ENCODE peak calls at places on chromosomes 5 and 9, in seven cellular contexts. R, L, A, E, G, P and Z are unnamed samples. For H3K9me3, the result is how much of the 10 kb centered on the place peaks cover.

GRCh38 chr5:139378941-139379361 is 4.1 kb downstream of the SLC23A1 start:
- DNase-seq in G (peak), A (no peak), L (no peak), E (no peak), R (no peak), P (peak), Z (no peak)

GRCh38 chr5:139982157-139982974 is 60.7 kb downstream of the NRG2 start:
- DNase-seq in G (peak), E (peak), L (no peak), A (no peak), R (no peak), P (peak), Z (no peak)

GRCh38 chr5:122150128-122150685 is 20.9 kb downstream of the ZNF474 start:
- DNase-seq in P (no peak), L (no peak), E (no peak), G (no peak), R (peak), A (no peak), Z (no peak)

GRCh38 chr5:74940782-74941363 is 74.7 kb upstream of the FAM169A start:
- DNase-seq in R (no peak), L (no peak), A (no peak), P (no peak), E (no peak), G (no peak), Z (no peak)

GRCh38 chr9:76136986-76137385 is 246.5 kb downstream of the PCSK5 start:
- DNase-seq in L (peak), P (no peak), G (no peak), E (no peak), R (no peak), A (peak), Z (no peak)

GRCh38 chr5:113336975-113337374 is 97.8 kb downstream of the TSSK1B start:
- DNase-seq in G (no peak), E (no peak), R (no peak), P (no peak), L (peak), A (peak), Z (no peak)

GRCh38 chr5:52073993-52074689 is 690.9 kb downstream of the ISL1 start:
- DNase-seq in R (no peak), L (no peak), E (no peak), P (no peak), A (no peak), G (no peak), Z (no peak)

GRCh38 chr9:82930116-82930515 is 132.8 kb downstream of the RASEF start:
- DNase-seq in G (no peak), E (no peak), R (no peak), A (no peak), P (no peak), L (no peak), Z (no peak)

GRCh38 chr9:106860731-106861584 is 2.0 kb upstream of the ZNF462 start:
- DNase-seq in G (peak), E (no peak), R (no peak), L (no peak), P (peak), A (no peak), Z (peak)

GRCh38 chr9:132020845-132021510 is 58.7 kb downstream of the MED27 start:
- DNase-seq in G (no peak), A (no peak), R (no peak), L (no peak), E (no peak), P (no peak), Z (no peak)

GRCh38 chr9:137030528-137030927 is 1.4 kb downstream of the FUT7 start:
- DNase-seq in G (no peak), L (no peak), P (no peak), R (no peak), E (peak), A (no peak), Z (no peak)
- TF ChIP-seq POLR2A in G (no peak), L (no peak), P (no peak), R (no peak), E (no peak), A (no peak), Z (no peak)

GRCh38 chr9:35495984-35496383 is 6.1 kb downstream of the RUSC2 start:
- DNase-seq in G (no peak), A (no peak), R (no peak), E (no peak), P (no peak), L (no peak), Z (no peak)

GRCh38 chr9:35500130-35500748 is 10.3 kb downstream of the RUSC2 start:
- DNase-seq in R (no peak), P (no peak), L (no peak), E (no peak), G (no peak), A (no peak), Z (no peak)

GRCh38 chr9:35499701-35500030 is 9.8 kb downstream of the RUSC2 start:
- DNase-seq in G (no peak), A (no peak), R (no peak), E (no peak), P (no peak), L (no peak), Z (no peak)

GRCh38 chr9:35501941-35502340 is 12.0 kb downstream of the RUSC2 start:
- DNase-seq in G (no peak), L (no peak), A (no peak), R (peak), P (no peak), E (no peak), Z (no peak)

GRCh38 chr9:35499029-35499700 is 9.3 kb downstream of the RUSC2 start:
- DNase-seq in R (no peak), A (no peak), L (no peak), P (no peak), G (no peak), E (no peak), Z (no peak)
- H3K9me3 ChIP-seq in R (under half), A (under half), L (under half), P (under half), G (under half), E (under half), Z (under half)

DNA sequence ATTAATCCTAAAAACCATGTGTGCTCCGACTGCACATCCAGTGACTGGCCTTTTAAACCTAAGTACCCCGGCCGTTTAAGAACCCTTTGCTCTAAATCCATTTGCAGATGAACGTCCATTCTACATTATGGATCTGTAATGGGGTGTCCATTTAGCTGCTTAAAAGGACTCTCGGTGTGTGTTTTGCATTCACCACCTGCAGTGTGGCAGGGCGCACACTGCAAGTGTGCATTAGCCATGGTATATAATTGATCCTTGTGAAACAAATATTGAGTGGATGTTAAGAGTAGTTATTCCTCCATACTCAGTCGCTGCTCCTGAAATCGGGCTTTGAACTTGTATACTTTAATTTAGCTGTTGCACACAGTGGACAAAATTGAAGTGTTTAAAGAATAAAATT is 190.1 kb upstream of the WWC1 start:
- DNase-seq in E (no peak), A (no peak), L (no peak), P (no peak), G (no peak), R (no peak), Z (no peak)
- TF ChIP-seq EP300 in E (no peak), A (no peak), L (no peak), P (no peak), G (no peak), R (no peak), Z (no peak)

GRCh38 chr5:65624025-65624569 is at the start of gene TRIM23:
- DNase-seq in E (peak), L (peak), R (peak), G (peak), A (peak), P (peak), Z (peak)
- TF ChIP-seq POLR2A in E (no peak), L (peak), R (no peak), G (peak), A (peak), P (peak), Z (no peak)

GRCh38 chr5:3201941-3202340 is 393.7 kb upstream of the IRX1 start:
- DNase-seq in P (no peak), G (no peak), E (no peak), R (no peak), L (no peak), A (no peak), Z (no peak)

GRCh38 chr5:3200356-3200755 is 395.3 kb upstream of the IRX1 start:
- DNase-seq in P (no peak), A (no peak), E (no peak), R (no peak), G (no peak), L (no peak), Z (no peak)

GRCh38 chr5:3201121-3201520 is 394.5 kb upstream of the IRX1 start:
- DNase-seq in R (no peak), L (no peak), P (no peak), A (no peak), G (no peak), E (no peak), Z (no peak)

GRCh38 chr5:3197699-3198098 is 397.9 kb upstream of the IRX1 start:
- DNase-seq in L (no peak), E (no peak), A (no peak), P (no peak), R (no peak), G (no peak), Z (no peak)

DNA sequence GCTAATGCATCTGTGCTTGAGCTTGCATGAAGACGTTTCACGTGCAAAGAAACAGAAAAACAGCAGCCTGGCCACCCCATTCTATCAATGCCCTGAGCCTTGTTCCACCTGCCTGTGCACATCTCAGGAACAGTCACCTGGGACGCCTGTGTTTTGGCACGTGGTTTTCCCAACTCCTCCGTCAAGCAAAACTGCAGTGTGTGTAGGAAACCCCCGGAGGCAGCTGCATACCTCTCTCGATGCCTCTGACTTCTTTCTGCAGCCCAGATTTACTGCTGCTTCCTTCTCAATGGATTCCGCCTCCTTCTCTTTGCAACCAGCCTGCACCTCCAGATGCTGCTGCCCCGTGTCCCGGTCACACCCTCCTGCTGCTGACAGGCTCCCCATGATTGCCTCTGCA is 395.7 kb upstream of the IRX1 start:
- DNase-seq in E (no peak), L (no peak), A (no peak), R (no peak), G (no peak), P (no peak), Z (no peak)
- H3K9me3 ChIP-seq in E (under half), L (under half), A (under half), R (under half), G (under half), P (under half), Z (under half)

DNA sequence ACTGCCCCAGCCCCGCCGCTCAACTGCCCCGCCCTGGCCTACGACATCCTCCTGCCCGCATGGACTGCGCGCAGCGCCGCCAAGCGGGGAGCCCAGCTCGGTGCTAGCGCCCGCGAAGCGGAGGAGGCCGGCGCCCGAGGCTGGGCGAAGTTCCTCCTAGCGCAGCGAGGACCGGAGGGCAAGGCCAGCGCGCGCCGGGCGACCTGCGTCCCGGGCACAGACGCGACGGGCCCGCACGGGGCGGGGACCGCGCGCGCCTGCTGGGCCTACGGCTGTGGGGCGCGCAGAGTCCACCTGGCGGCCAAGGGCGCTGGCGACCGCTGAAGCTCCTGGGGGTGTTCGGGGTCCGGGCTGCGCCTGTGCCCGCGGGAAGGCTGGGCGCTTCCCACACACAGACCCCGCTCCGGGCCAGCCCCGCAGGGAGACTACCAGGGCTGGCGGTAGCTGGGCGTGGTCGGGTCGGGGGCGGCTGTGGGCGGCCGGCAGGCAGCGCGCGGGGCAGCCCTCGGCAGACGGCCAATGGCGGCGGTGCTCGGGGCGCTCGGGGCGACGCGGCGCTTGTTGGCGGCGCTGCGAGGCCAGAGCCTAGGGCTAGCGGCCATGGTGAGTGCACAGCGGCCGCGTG is at the start of gene PCBD2:
- DNase-seq in L (peak), G (peak), R (peak), P (peak), E (peak), A (peak), Z (peak)
- TF ChIP-seq EP300 in L (no peak), G (no peak), R (no peak), P (no peak), E (no peak), A (no peak), Z (peak)

GRCh38 chr5:157148734-157149615 is 6.3 kb upstream of the MED7 start:
- DNase-seq in P (peak), E (peak), A (peak), L (peak), G (peak), R (no peak), Z (peak)

GRCh38 chr5:157155297-157155696 is 10.8 kb downstream of the GARIN3 start:
- DNase-seq in P (no peak), A (no peak), L (no peak), G (no peak), R (no peak), E (no peak), Z (no peak)

GRCh38 chr5:157150995-157151394 is 8.3 kb upstream of the MED7 start:
- DNase-seq in L (no peak), E (no peak), A (no peak), P (no peak), R (peak), G (no peak), Z (no peak)
- TF ChIP-seq POLR2A in L (no peak), E (no peak), A (no peak), P (no peak), R (no peak), G (no peak), Z (no peak)

GRCh38 chr5:114702731-114703130 is 340.9 kb downstream of the KCNN2 start:
- DNase-seq in L (no peak), A (no peak), R (no peak), G (no peak), P (no peak), E (no peak), Z (no peak)

GRCh38 chr5:114700823-114701222 is 339.0 kb downstream of the KCNN2 start:
- DNase-seq in P (no peak), L (no peak), A (no peak), E (no peak), G (no peak), R (no peak), Z (no peak)

GRCh38 chr5:114702111-114702510 is 340.2 kb downstream of the KCNN2 start:
- DNase-seq in E (no peak), G (no peak), R (no peak), L (no peak), A (no peak), P (no peak), Z (no peak)
- H3K9me3 ChIP-seq in E (under half), G (under half), R (under half), L (under half), A (under half), P (under half), Z (under half)

GRCh38 chr5:68449380-68449779 is 233.8 kb downstream of the PIK3R1 start:
- DNase-seq in L (no peak), G (no peak), R (no peak), P (no peak), E (no peak), A (no peak), Z (no peak)

GRCh38 chr5:68450245-68450852 is 234.8 kb downstream of the PIK3R1 start:
- DNase-seq in P (no peak), E (no peak), R (no peak), A (no peak), L (no peak), G (no peak), Z (no peak)

GRCh38 chr5:68454172-68454571 is 238.6 kb downstream of the PIK3R1 start:
- DNase-seq in A (no peak), L (no peak), P (no peak), G (no peak), E (no peak), R (no peak), Z (no peak)

GRCh38 chr5:68454766-68455165 is 239.2 kb downstream of the PIK3R1 start:
- DNase-seq in P (no peak), R (no peak), G (no peak), E (no peak), A (no peak), L (no peak), Z (no peak)

DNA sequence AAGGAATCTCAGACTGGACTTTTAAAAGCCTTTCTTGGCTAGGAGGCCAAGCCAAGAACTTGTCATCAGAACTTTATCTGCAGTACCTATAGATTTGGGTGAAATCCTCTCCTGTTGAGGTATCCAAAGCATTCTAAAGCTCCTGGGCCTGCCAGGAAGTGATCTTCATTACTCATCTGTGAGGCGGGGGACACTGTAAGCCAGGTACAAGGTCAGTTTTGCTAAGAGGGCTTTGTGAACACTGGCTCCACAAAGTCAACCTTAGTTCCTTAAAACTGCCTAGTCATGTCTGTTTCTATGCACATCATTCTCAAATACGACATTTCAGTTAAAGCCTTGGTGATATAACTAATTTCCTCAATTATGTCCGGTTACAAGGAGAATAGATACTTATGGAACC is 236.7 kb downstream of the PIK3R1 start:
- DNase-seq in E (no peak), P (no peak), R (no peak), L (peak), A (no peak), G (no peak), Z (no peak)
- TF ChIP-seq EP300 in E (no peak), P (no peak), R (no peak), L (no peak), A (no peak), G (no peak), Z (no peak)